ENCODE peak calls at places on chromosomes 11 and 22, in eight cellular contexts. G is hepatocyte, R is GM23248, P is fibroblast of lung, H is K562, D is HepG2, I is A673, M is GM23338. N is an unnamed sample. For H3K36me3 and H3K4me1, the result is how much of the 10 kb centered on the place peaks cover.

GRCh38 chr11:61911701-61912529 is 5.5 kb downstream of the RAB3IL1 start:
- DNase-seq in G (peak), R (no peak), P (no peak), H (no peak), D (no peak), I (no peak), M (no peak), N (no peak)

GRCh38 chr11:34869425-34869824 is 46.8 kb downstream of the APIP start:
- DNase-seq in G (no peak), R (no peak), P (no peak), H (peak), D (peak), I (peak), M (peak), N (no peak)

GRCh38 chr11:121800704-121801516 is 315.1 kb downstream of the BLID start:
- DNase-seq in G (peak), R (peak), P (peak), H (no peak), D (no peak), I (no peak), M (peak), N (no peak)

GRCh38 chr11:67612751-67613150 is 6.0 kb downstream of the NDUFV1 start:
- DNase-seq in G (no peak), R (no peak), P (no peak), H (no peak), D (no peak), I (no peak), M (no peak), N (no peak)

GRCh38 chr11:121654506-121655480 is 202.0 kb upstream of the SORL1-AS1 start:
- DNase-seq in G (peak), R (peak), P (no peak), H (no peak), D (peak), I (no peak), M (no peak), N (peak)

GRCh38 chr11:121418625-121419114 is 33.4 kb upstream of the SORL1 start:
- DNase-seq in G (no peak), R (no peak), P (no peak), H (no peak), D (no peak), I (peak), M (no peak), N (no peak)

GRCh38 chr11:100730266-100730665 is 43.2 kb downstream of the ARHGAP42 start:
- DNase-seq in G (no peak), R (peak), P (peak), H (no peak), D (no peak), I (peak), M (no peak), N (no peak)

GRCh38 chr11:36254739-36255138 is 34.5 kb downstream of the COMMD9 start:
- DNase-seq in G (no peak), R (peak), P (peak), H (no peak), D (no peak), I (no peak), M (no peak), N (peak)

GRCh38 chr22:25827415-25827814 is 85.4 kb downstream of the MYO18B start:
- DNase-seq in G (no peak), R (no peak), P (no peak), H (no peak), D (no peak), I (no peak), M (no peak), N (no peak)

GRCh38 chr11:122229078-122229477 is 113.1 kb upstream of the BLID start:
- DNase-seq in G (no peak), R (peak), P (peak), H (no peak), D (no peak), I (no peak), M (no peak), N (no peak)

GRCh38 chr11:94855666-94856065 is 87.5 kb downstream of the AMOTL1 start:
- DNase-seq in G (no peak), R (peak), P (no peak), H (no peak), D (no peak), I (peak), M (no peak), N (no peak)
- H3K36me3 ChIP-seq in G (under half), R (half or more), P (under half), H (half or more), D (under half), I (half or more), M (under half), N (half or more)

DNA sequence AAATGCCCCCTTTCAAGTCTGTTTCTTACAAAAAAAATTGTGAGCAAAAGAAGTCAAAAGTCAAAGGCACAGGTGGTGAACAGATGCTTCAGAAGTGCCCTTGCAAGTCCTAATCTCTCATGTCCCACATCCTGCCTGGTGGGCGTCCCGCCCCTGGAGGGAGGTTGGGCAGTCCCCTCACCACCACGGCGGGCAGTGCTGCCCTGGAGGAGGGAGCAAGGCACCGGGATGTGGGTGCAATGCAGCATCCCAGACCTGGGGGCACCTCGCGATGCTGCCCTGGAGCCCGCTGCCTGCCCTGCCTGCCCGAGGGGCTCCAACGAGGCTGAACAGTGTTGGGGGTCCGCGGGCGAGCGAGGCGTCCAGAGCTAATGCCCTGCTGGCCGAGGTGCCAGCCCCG is 15.9 kb downstream of the MRGPRG start:
- DNase-seq in G (no peak), R (no peak), P (no peak), H (no peak), D (no peak), I (no peak), M (no peak), N (no peak)
- TF ChIP-seq EZH2 in G (no peak), R (peak), P (peak), H (no peak), D (no peak), I (no peak), M (no peak), N (no peak)

GRCh38 chr22:42440728-42441127 is 8.5 kb upstream of the NFAM1 start:
- DNase-seq in G (no peak), R (no peak), P (no peak), H (no peak), D (no peak), I (no peak), M (no peak), N (no peak)
- H3K4me1 ChIP-seq in G (under half), R (under half), P (under half), H (under half), D (under half), I (under half), M (under half), N (under half)

GRCh38 chr11:10779086-10779485 is 28.0 kb downstream of the CTR9 start:
- DNase-seq in G (no peak), R (peak), P (no peak), H (no peak), D (no peak), I (no peak), M (no peak), N (no peak)
- H3K36me3 ChIP-seq in G (under half), R (under half), P (under half), H (half or more), D (under half), I (under half), M (under half), N (under half)

GRCh38 chr22:44142421-44143116 is 38.2 kb upstream of the PARVG start:
- DNase-seq in G (no peak), R (no peak), P (no peak), H (no peak), D (no peak), I (no peak), M (no peak), N (no peak)
- TF ChIP-seq EZH2 in G (no peak), R (no peak), P (no peak), H (no peak), D (no peak), I (no peak), M (no peak), N (no peak)

GRCh38 chr11:118608268-118609214 is 1.1 kb downstream of the PHLDB1 start:
- DNase-seq in G (peak), R (peak), P (peak), H (peak), D (no peak), I (peak), M (no peak), N (no peak)
- H3K4me1 ChIP-seq in G (half or more), R (half or more), P (half or more), H (half or more), D (under half), I (under half), M (under half), N (under half)

GRCh38 chr22:38302906-38303305 is 14.3 kb downstream of the CSNK1E start:
- DNase-seq in G (no peak), R (no peak), P (no peak), H (no peak), D (no peak), I (no peak), M (no peak), N (no peak)

GRCh38 chr22:38308791-38309498 is 8.3 kb downstream of the CSNK1E start:
- DNase-seq in G (peak), R (no peak), P (no peak), H (no peak), D (no peak), I (no peak), M (no peak), N (no peak)

GRCh38 chr22:38304526-38304925 is 12.7 kb downstream of the CSNK1E start:
- DNase-seq in G (no peak), R (peak), P (no peak), H (no peak), D (no peak), I (peak), M (no peak), N (no peak)

GRCh38 chr22:38303974-38304373 is 13.3 kb downstream of the CSNK1E start:
- DNase-seq in G (no peak), R (peak), P (no peak), H (no peak), D (no peak), I (no peak), M (no peak), N (no peak)

DNA sequence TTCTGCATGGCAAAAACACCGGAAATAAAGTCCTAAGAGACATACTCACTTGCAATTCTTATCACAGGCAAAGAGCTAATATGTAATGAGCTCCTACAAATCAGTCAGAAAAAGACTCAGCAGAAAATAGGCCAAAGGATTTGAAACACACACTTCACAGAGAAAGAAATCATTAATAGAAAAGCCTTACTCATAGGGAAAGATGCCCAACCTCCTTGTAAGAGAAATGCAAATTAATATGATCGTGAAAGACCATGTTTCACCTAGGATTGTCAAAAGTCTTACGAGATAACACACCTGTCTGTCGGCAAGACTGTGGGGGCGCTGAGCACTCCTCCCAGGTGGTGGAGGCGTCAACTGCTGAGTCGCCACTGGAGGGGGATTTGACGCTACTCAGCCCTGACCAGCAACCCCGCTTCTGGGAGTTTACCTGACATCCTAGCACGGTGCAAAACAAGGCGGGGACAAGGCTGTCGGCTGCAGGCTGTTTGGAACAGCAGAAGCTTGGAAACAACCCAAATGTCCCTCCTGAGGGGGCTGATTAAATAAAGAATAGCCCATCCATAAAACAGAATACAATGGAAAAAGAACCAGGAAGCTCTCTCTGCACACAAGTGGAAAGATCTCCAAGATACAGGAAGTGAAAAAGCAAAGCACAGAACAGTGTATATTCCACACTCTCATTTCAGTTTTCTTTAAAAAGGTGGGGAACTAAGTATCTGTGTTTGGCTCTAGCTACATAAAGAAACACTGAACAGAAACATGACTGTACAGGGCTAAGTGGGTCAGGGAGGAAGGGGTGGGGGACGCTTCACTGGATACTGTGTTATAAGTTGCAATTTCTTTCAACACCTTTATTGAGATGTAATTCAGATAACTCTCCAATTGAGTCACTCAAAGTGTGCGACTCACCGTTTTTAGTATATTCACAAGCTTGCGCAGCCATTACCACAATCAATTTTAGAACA is 11.5 kb downstream of the CSNK1E start:
- DNase-seq in G (peak), R (peak), P (peak), H (no peak), D (no peak), I (peak), M (peak), N (peak)
- H3K36me3 ChIP-seq in G (under half), R (under half), P (under half), H (half or more), D (under half), I (half or more), M (under half), N (half or more)